ENCODE peak calls at places on chromosomes 13 and 19, in five cellular contexts. K is transverse colon, J is nephron progenitor cell, N is BJ, O is omental fat pad. H is an unnamed sample.

GRCh38 chr13:19155321-19155861 is 26.2 kb downstream of the TUBA3C start:
- DNase-seq in K (no peak), J (no peak), N (no peak), O (no peak), H (no peak)

GRCh38 chr19:33788676-33789075 is 8.0 kb upstream of the KCTD15 start:
- DNase-seq in K (no peak), J (no peak), N (no peak), O (no peak), H (no peak)

GRCh38 chr19:16654151-16654550 is 5.8 kb downstream of the SMIM7 start:
- DNase-seq in K (no peak), J (no peak), N (no peak), O (no peak), H (no peak)

GRCh38 chr13:74573654-74574053 is 439.4 kb upstream of the KLF12 start:
- DNase-seq in K (no peak), J (peak), N (no peak), O (no peak), H (no peak)

GRCh38 chr13:29435125-29435911 is 160.2 kb downstream of the SLC7A1 start:
- DNase-seq in K (no peak), J (no peak), N (peak), O (no peak), H (no peak)

GRCh38 chr19:9014809-9015208 is 4.6 kb upstream of the MUC16 start:
- DNase-seq in K (no peak), J (no peak), N (no peak), O (no peak), H (no peak)

GRCh38 chr19:33686687-33687541 is 65.2 kb downstream of the CHST8 start:
- DNase-seq in K (no peak), J (no peak), N (no peak), O (peak), H (no peak)

GRCh38 chr19:49331616-49332055 is 3.6 kb upstream of the CD37 start:
- DNase-seq in K (no peak), J (no peak), N (no peak), O (no peak), H (no peak)

GRCh38 chr19:28012361-28012760 is 1200.6 kb downstream of the UQCRFS1 start:
- DNase-seq in K (no peak), J (no peak), N (no peak), O (no peak), H (no peak)

GRCh38 chr13:23349127-23349897 is 84.2 kb downstream of the SACS start:
- DNase-seq in K (no peak), J (no peak), N (peak), O (no peak), H (no peak)

GRCh38 chr19:39126593-39127187 is 1.1 kb downstream of the PAK4 start:
- DNase-seq in K (peak), J (no peak), N (no peak), O (no peak), H (no peak)

GRCh38 chr13:109593230-109593629 is 193.2 kb downstream of the IRS2 start:
- DNase-seq in K (no peak), J (no peak), N (no peak), O (no peak), H (no peak)

GRCh38 chr19:6626764-6627163 is 35.8 kb upstream of the CD70 start:
- DNase-seq in K (no peak), J (no peak), N (no peak), O (no peak), H (no peak)

GRCh38 chr19:12990853-12991252 is 4.4 kb upstream of the NFIX start:
- DNase-seq in K (no peak), J (no peak), N (no peak), O (no peak), H (no peak)

GRCh38 chr13:52845766-52846566 is 2.5 kb downstream of the PCDH8 start:
- DNase-seq in K (peak), J (peak), N (no peak), O (no peak), H (no peak)

GRCh38 chr13:69485991-69486592 is 621.5 kb upstream of the ATXN8OS start:
- DNase-seq in K (no peak), J (no peak), N (no peak), O (no peak), H (no peak)

GRCh38 chr19:20151617-20152145 is 15.3 kb upstream of the ZNF486 start:
- DNase-seq in K (no peak), J (no peak), N (no peak), O (no peak), H (no peak)

GRCh38 chr13:36130542-36131214 is 504 bp downstream of the DCLK1 start:
- DNase-seq in K (no peak), J (no peak), N (no peak), O (no peak), H (no peak)

GRCh38 chr13:21674271-21675009 is 3.6 kb downstream of the FGF9 start:
- DNase-seq in K (peak), J (peak), N (no peak), O (no peak), H (no peak)

GRCh38 chr13:67048084-67048792 is 181.9 kb downstream of the PCDH9 start:
- DNase-seq in K (no peak), J (no peak), N (peak), O (no peak), H (no peak)

GRCh38 chr13:66459143-66459542 is 771.0 kb downstream of the PCDH9 start:
- DNase-seq in K (no peak), J (no peak), N (no peak), O (no peak), H (no peak)

GRCh38 chr19:41530761-41531301 is 45.1 kb upstream of the CEACAM21 start:
- DNase-seq in K (no peak), J (no peak), N (no peak), O (no peak), H (no peak)

GRCh38 chr13:26024558-26024957 is 27.3 kb downstream of the SHISA2 start:
- DNase-seq in K (no peak), J (no peak), N (no peak), O (no peak), H (no peak)

GRCh38 chr19:16470911-16471811 is 609 bp downstream of the EPS15L1 start:
- DNase-seq in K (peak), J (no peak), N (no peak), O (peak), H (no peak)

GRCh38 chr19:19329199-19329598 is 8.6 kb downstream of the MAU2 start:
- DNase-seq in K (no peak), J (no peak), N (no peak), O (no peak), H (no peak)

GRCh38 chr13:92297971-92298942 is 899.8 kb downstream of the GPC5 start:
- DNase-seq in K (no peak), J (no peak), N (no peak), O (no peak), H (no peak)

GRCh38 chr19:16185925-16186234 is 670 bp downstream of the FAM32A start:
- DNase-seq in K (no peak), J (no peak), N (no peak), O (no peak), H (no peak)

GRCh38 chr19:57068921-57069697 is 50.7 kb upstream of the USP29 start:
- DNase-seq in K (no peak), J (no peak), N (no peak), O (peak), H (peak)

GRCh38 chr19:12880551-12881171 is 588 bp downstream of the DNASE2 start:
- DNase-seq in K (no peak), J (peak), N (no peak), O (no peak), H (no peak)

GRCh38 chr13:107964356-107964755 is 251.0 kb downstream of the LIG4 start:
- DNase-seq in K (no peak), J (no peak), N (no peak), O (no peak), H (no peak)

GRCh38 chr19:41226053-41226873 is 7.2 kb downstream of the AXL start:
- DNase-seq in K (peak), J (peak), N (peak), O (no peak), H (no peak)

GRCh38 chr19:4559569-4559968 is at the start of gene SEMA6B:
- DNase-seq in K (no peak), J (no peak), N (no peak), O (no peak), H (no peak)

GRCh38 chr13:92843549-92843948 is 383.1 kb upstream of the GPC6 start:
- DNase-seq in K (no peak), J (no peak), N (no peak), O (no peak), H (no peak)

GRCh38 chr19:14369399-14370168 is 11.7 kb upstream of the ADGRE5 start:
- DNase-seq in K (peak), J (no peak), N (no peak), O (no peak), H (no peak)

GRCh38 chr19:55116232-55117062 is 990 bp downstream of the PPP1R12C start:
- DNase-seq in K (peak), J (peak), N (no peak), O (peak), H (no peak)

GRCh38 chr13:39051157-39051556 is 12.9 kb downstream of the NHLRC3 start:
- DNase-seq in K (no peak), J (no peak), N (no peak), O (no peak), H (no peak)

GRCh38 chr19:39512964-39513363 is 2.0 kb upstream of the SELENOV start:
- DNase-seq in K (no peak), J (no peak), N (no peak), O (no peak), H (no peak)

GRCh38 chr19:35350591-35350990 is 2.9 kb downstream of the FFAR1 start:
- DNase-seq in K (no peak), J (peak), N (no peak), O (no peak), H (no peak)

GRCh38 chr13:49932066-49932465 is 4.1 kb downstream of the SPRYD7 start:
- DNase-seq in K (no peak), J (no peak), N (no peak), O (no peak), H (no peak)

GRCh38 chr19:5588906-5589676 is 21.3 kb upstream of the TINCR start:
- DNase-seq in K (no peak), J (no peak), N (no peak), O (no peak), H (no peak)
- TF ChIP-seq CTCF in K (no peak), J (no peak), N (no peak), O (no peak), H (no peak)

DNA sequence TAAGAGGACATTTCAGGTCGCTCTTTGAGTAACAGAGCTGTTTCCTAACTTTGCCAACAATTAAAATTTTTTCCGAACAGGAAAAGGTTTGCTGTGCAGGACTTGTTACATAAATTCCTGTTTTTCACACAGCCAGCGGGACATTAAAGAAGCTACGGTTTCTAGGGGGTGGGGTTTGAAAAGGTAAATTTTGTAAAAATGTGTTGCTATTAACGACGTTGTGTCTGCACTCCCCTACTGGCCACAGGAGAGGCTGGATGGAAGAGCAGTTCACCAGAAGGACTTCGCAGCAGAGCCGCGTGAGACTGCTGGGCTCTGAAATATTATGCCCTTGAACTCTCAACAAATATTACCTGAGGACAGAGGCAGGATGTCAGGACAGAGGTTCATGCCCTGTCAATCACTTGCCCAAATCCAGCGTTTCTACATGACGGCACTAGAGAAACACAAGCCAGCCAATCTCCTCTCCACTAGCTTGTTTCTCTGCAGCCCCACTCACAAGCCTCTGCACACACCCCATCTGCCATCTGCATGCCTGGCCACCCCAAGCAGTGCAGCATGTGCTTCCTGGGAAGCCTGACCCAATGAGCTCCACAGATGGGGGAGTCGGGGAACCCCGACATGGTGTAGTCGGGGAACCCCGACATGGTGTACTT is 102.0 kb downstream of the FOXO1 start:
- DNase-seq in K (no peak), J (no peak), N (no peak), O (no peak), H (no peak)
- TF ChIP-seq CTCF in K (no peak), J (no peak), N (no peak), O (no peak), H (no peak)

GRCh38 chr13:42218576-42218975 is 53.4 kb upstream of the AKAP11 start:
- DNase-seq in K (no peak), J (no peak), N (no peak), O (no peak), H (no peak)

GRCh38 chr13:42214445-42214844 is 57.5 kb upstream of the AKAP11 start:
- DNase-seq in K (no peak), J (no peak), N (no peak), O (no peak), H (no peak)

GRCh38 chr13:42216422-42216735 is 55.6 kb upstream of the AKAP11 start:
- DNase-seq in K (no peak), J (no peak), N (no peak), O (no peak), H (no peak)

GRCh38 chr13:42219051-42219450 is 52.9 kb upstream of the AKAP11 start:
- DNase-seq in K (no peak), J (no peak), N (no peak), O (no peak), H (no peak)

DNA sequence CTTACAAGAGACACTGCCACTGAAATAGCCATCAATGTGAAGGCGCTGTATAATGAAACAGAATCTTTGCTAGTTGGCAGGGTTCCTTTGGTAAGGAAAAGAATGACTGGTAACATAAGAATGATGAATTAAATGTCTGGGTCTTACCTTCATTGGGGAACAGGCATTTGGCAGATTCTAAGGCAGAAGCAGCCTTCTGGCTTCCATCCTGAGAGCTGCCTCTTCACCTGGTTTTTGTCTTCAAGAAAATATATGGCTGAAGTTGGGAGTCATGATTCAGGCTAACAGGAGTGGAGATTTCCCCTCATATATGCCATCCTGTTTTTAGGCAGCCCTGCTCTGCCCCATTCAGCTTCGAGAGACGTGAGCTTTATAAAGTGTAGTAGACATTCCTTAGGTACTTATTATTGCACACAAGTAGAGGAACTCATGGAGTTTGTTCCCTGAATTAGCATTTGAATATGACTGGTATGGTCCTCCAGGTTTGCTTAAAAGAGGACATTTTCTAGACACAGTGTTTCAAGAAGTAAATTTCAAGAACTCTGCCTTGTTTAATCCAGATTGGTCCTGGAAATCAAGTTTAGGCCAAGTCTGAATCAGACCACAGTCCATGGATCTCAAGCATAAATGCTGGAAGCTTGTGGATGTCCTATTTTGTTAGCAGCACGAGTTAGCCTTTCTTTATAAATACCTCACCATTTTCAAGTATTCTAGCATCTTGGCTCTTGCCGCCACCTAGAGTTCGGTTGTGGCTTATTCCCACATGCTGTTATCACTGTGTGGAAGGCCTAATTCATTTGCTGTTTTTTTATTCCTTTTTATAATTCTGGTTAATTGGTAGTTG is 56.2 kb upstream of the AKAP11 start:
- DNase-seq in K (no peak), J (peak), N (no peak), O (no peak), H (no peak)
- TF ChIP-seq CTCF in K (peak), J (peak), N (peak), O (no peak), H (peak)

GRCh38 chr13:42991892-42992584 is at the start of gene EPSTI1:
- DNase-seq in K (peak), J (peak), N (no peak), O (peak), H (no peak)

GRCh38 chr13:42990147-42990990 is 1.7 kb downstream of the EPSTI1 start:
- DNase-seq in K (no peak), J (no peak), N (no peak), O (no peak), H (no peak)

GRCh38 chr13:42990991-42991891 is 800 bp downstream of the EPSTI1 start:
- DNase-seq in K (no peak), J (no peak), N (no peak), O (no peak), H (no peak)

GRCh38 chr13:42994878-42995277 is 2.8 kb upstream of the EPSTI1 start:
- DNase-seq in K (no peak), J (no peak), N (no peak), O (no peak), H (no peak)

GRCh38 chr13:42992585-42993122 is 613 bp upstream of the EPSTI1 start:
- DNase-seq in K (no peak), J (no peak), N (no peak), O (no peak), H (no peak)
- TF ChIP-seq CTCF in K (no peak), J (no peak), N (no peak), O (no peak), H (no peak)